ENCODE peak calls at places on chromosomes 12 and 14, in seven cellular contexts. S is SW480; Y is stimulated activated CD4-positive, alpha-beta T cell treated with anti-CD3 and anti-CD28 coated beads, TNF-alpha, amount 100 ng/mL, for 24 hours; O is GM03348; L is T follicular helper cell; C is activated gamma-delta T cell; F is endothelial cell of umbilical vein. I is an unnamed sample.
A peak's percentile ranks its signal among the peaks of the same experiment; 100 is the strongest.

GRCh38 chr14:48586099-48586498 is 910.7 kb upstream of the MDGA2 start:
- DNase-seq in Y (no peak), C (no peak), S (no peak), O (no peak), F (no peak), L (no peak), I (no peak)

GRCh38 chr12:96985515-96986362 is 78.7 kb downstream of the NEDD1 start:
- DNase-seq in Y (no peak), F (peak; percentile 23), L (peak; percentile 15), S (no peak), C (no peak), O (peak; percentile 69), I (peak; percentile 9)

GRCh38 chr12:52629251-52630103 is 11.1 kb upstream of the KRT73 start:
- DNase-seq in Y (no peak), S (no peak), L (no peak), C (no peak), F (no peak), O (no peak), I (no peak)

GRCh38 chr12:11601647-11602046 is 47.8 kb upstream of the ETV6 start:
- DNase-seq in C (no peak), F (no peak), L (no peak), Y (no peak), S (no peak), O (no peak), I (no peak)

GRCh38 chr12:130872179-130873096 is 572 bp downstream of the RAN start:
- DNase-seq in C (peak; percentile 48), F (peak; percentile 42), L (peak; percentile 22), S (no peak), Y (no peak), O (peak; percentile 74), I (peak; percentile 33)

GRCh38 chr12:2251485-2252179 is 198.8 kb downstream of the CACNA1C start:
- DNase-seq in C (no peak), S (no peak), F (no peak), O (peak; percentile 18), L (no peak), Y (no peak), I (no peak)

GRCh38 chr12:50188280-50188781 is 21.2 kb upstream of the CERS5 start:
- DNase-seq in L (no peak), C (no peak), Y (no peak), S (no peak), F (no peak), O (peak; percentile 37), I (no peak)

GRCh38 chr12:93090768-93091172 is 161.7 kb upstream of the EEA1 start:
- DNase-seq in Y (no peak), C (no peak), S (peak; percentile 38), O (peak; percentile 37), F (peak; percentile 76), L (no peak), I (no peak)

GRCh38 chr14:69887740-69888657 is 8.8 kb downstream of the SMOC1 start:
- DNase-seq in F (no peak), O (no peak), L (no peak), S (no peak), C (no peak), Y (no peak), I (no peak)

GRCh38 chr12:88310069-88310468 is 168.0 kb downstream of the TMTC3 start:
- DNase-seq in L (no peak), C (no peak), S (no peak), O (peak; percentile 42), F (peak; percentile 49), Y (no peak), I (no peak)

GRCh38 chr12:47982311-47982710 is 18.9 kb downstream of the TMEM106C start:
- DNase-seq in L (no peak), Y (no peak), O (no peak), S (peak; percentile 11), C (no peak), F (no peak), I (no peak)

GRCh38 chr12:40819427-40820108 is 127.3 kb downstream of the CNTN1 start:
- DNase-seq in S (no peak), O (no peak), F (no peak), L (no peak), C (no peak), Y (no peak), I (no peak)

GRCh38 chr12:42666671-42667243 is 77.2 kb upstream of the PRICKLE1 start:
- DNase-seq in C (no peak), S (no peak), F (no peak), Y (no peak), O (no peak), L (no peak), I (no peak)

GRCh38 chr14:91357272-91357671 is 60.3 kb downstream of the CCDC88C start:
- DNase-seq in O (no peak), L (no peak), Y (no peak), F (no peak), S (no peak), C (no peak), I (no peak)